ENCODE peak calls at places on chromosome 21, in six cellular contexts. P is AG20443; Z is HS-5; H is stimulated activated CD4-positive, alpha-beta T cell treated with anti-CD3 and anti-CD28 coated beads, Interleukin-1b, Interleukin-23, amount 100 ng/mL, for 24 hours; X is kidney tubule cell; M is kidney. F is an unnamed sample.

GRCh38 chr21:15250384-15250783 is 185.6 kb upstream of the NRIP1 start:
- DNase-seq in P (no peak), Z (peak; percentile 66), H (no peak), X (peak; percentile 75), M (no peak), F (no peak)

GRCh38 chr21:45617021-45617930 is 26.2 kb upstream of the PCBP3 start:
- DNase-seq in P (no peak), Z (no peak), H (no peak), X (no peak), M (peak; percentile 59), F (no peak)

GRCh38 chr21:31334648-31335121 is 9.4 kb downstream of the TIAM1 start:
- DNase-seq in P (no peak), Z (no peak), H (no peak), X (no peak), M (no peak), F (no peak)

GRCh38 chr21:31173881-31174555 is 135.7 kb upstream of the KRTAP19-8 start:
- DNase-seq in P (peak; percentile 31), Z (no peak), H (peak; percentile 55), X (peak; percentile 8), M (no peak), F (no peak)

GRCh38 chr21:41458121-41458520 is 32.1 kb downstream of the MX1 start:
- DNase-seq in P (no peak), Z (no peak), H (no peak), X (peak; percentile 22), M (no peak), F (no peak)

GRCh38 chr21:42102063-42102462 is 30.9 kb downstream of the UMODL1 start:
- DNase-seq in P (no peak), Z (no peak), H (no peak), X (peak; percentile 90), M (no peak), F (no peak)

GRCh38 chr21:41947596-41948403 is 6.0 kb downstream of the C2CD2 start:
- DNase-seq in P (peak; percentile 69), Z (no peak), H (no peak), X (peak; percentile 34), M (peak; percentile 74), F (no peak)

GRCh38 chr21:45415943-45416611 is 11.1 kb downstream of the COL18A1 start:
- DNase-seq in P (no peak), Z (no peak), H (no peak), X (no peak), M (peak; percentile 49), F (no peak)

GRCh38 chr21:35491920-35492678 is 443.0 kb upstream of the RUNX1 start:
- DNase-seq in P (no peak), Z (no peak), H (no peak), X (no peak), M (peak; percentile 49), F (no peak)

GRCh38 chr21:29102791-29103257 is 27.6 kb upstream of the MAP3K7CL start:
- DNase-seq in P (no peak), Z (no peak), H (no peak), X (no peak), M (no peak), F (no peak)